ENCODE peak calls at places on chromosome 6, in seven cellular contexts. R is right cardiac atrium; K is NCI-H748 treated with DMSO at 0.1 percent for 48 hours; P is posterior vena cava; S is central memory CD8-positive, alpha-beta T cell; D is amniotic epithelial cell; B is stimulated activated CD8-positive, alpha-beta memory T cell treated with anti-CD3 and anti-CD28 coated beads, Interleukin-15, amount 100 ng/mL, for 4 hours. Q is an unnamed sample.

GRCh38 chr6:5112065-5112799 is 27.1 kb downstream of the PPP1R3G start:
- DNase-seq in R (no peak), K (no peak), P (no peak), S (no peak), D (peak), B (no peak), Q (no peak)

GRCh38 chr6:15715060-15715459 is 52.2 kb upstream of the DTNBP1 start:
- DNase-seq in R (no peak), K (no peak), P (no peak), S (no peak), D (peak), B (no peak), Q (no peak)

GRCh38 chr6:108587258-108588059 is 26.7 kb downstream of the FOXO3 start:
- DNase-seq in R (no peak), K (no peak), P (no peak), S (no peak), D (peak), B (no peak), Q (no peak)

GRCh38 chr6:164022632-164023031 is 608.1 kb downstream of the QKI start:
- DNase-seq in R (peak), K (no peak), P (no peak), S (no peak), D (no peak), B (no peak), Q (no peak)

GRCh38 chr6:137734005-137734874 is 132.8 kb upstream of the TNFAIP3 start:
- DNase-seq in R (no peak), K (no peak), P (no peak), S (no peak), D (no peak), B (no peak), Q (no peak)

GRCh38 chr6:119858901-119859300 is 509.3 kb upstream of the MAN1A1 start:
- DNase-seq in R (no peak), K (no peak), P (no peak), S (no peak), D (peak), B (no peak), Q (no peak)

GRCh38 chr6:150068786-150069648 is at the start of gene ULBP3:
- DNase-seq in R (peak), K (no peak), P (peak), S (no peak), D (peak), B (peak), Q (no peak)

GRCh38 chr6:148146717-148147116 is 195.9 kb upstream of the SASH1 start:
- DNase-seq in R (no peak), K (no peak), P (no peak), S (no peak), D (no peak), B (peak), Q (no peak)

GRCh38 chr6:81876977-81877376 is 124.5 kb upstream of the TENT5A start:
- DNase-seq in R (no peak), K (no peak), P (no peak), S (no peak), D (peak), B (no peak), Q (no peak)

GRCh38 chr6:161486326-161486725 is 212.5 kb upstream of the AGPAT4 start:
- DNase-seq in R (no peak), K (no peak), P (no peak), S (no peak), D (no peak), B (no peak), Q (peak)

GRCh38 chr6:140789466-140789865 is 1343.3 kb upstream of the GJE1 start:
- DNase-seq in R (no peak), K (no peak), P (no peak), S (no peak), D (no peak), B (no peak), Q (no peak)

Q was measured in NCI-H1436 treated with DMSO at 0.1 percent for 48 hours.